ENCODE peak calls at places on chromosomes 2 and 18, in five cellular contexts. I is K562, L is SK-N-SH, Z is GM12878, H is HepG2. D is an unnamed sample.

GRCh38 chr2:70919672-70920366 is 15.9 kb upstream of the ATP6V1B1 start:
- DNase-seq in I (peak; percentile 82), L (peak; percentile 83), Z (no peak), H (peak; percentile 80), D (peak; percentile 64)

GRCh38 chr18:7830468-7830867 is 263.4 kb downstream of the PTPRM start:
- DNase-seq in I (no peak), L (peak; percentile 21), Z (peak; percentile 32), H (no peak), D (no peak)

GRCh38 chr2:172813314-172813888 is 77.8 kb downstream of the RAPGEF4 start:
- DNase-seq in I (no peak), L (peak; percentile 33), Z (no peak), H (no peak), D (peak; percentile 50)

GRCh38 chr2:198273670-198274069 is 469.3 kb downstream of the PLCL1 start:
- DNase-seq in I (no peak), L (no peak), Z (no peak), H (no peak), D (no peak)

GRCh38 chr18:22417496-22418188 is at the start of gene CTAGE1:
- DNase-seq in I (no peak), L (no peak), Z (no peak), H (no peak), D (peak; percentile 65)

GRCh38 chr2:233857511-233858118 is 3.3 kb upstream of the HJURP start:
- DNase-seq in I (peak; percentile 54), L (no peak), Z (no peak), H (no peak), D (no peak)

GRCh38 chr18:28175930-28176673 is 828 bp downstream of the CDH2 start:
- DNase-seq in I (no peak), L (peak; percentile 64), Z (no peak), H (no peak), D (peak; percentile 27)

GRCh38 chr2:191041418-191042161 is 27.6 kb upstream of the STAT1 start:
- DNase-seq in I (peak; percentile 10), L (no peak), Z (no peak), H (peak; percentile 86), D (no peak)

GRCh38 chr2:213336253-213336770 is 52.0 kb downstream of the SPAG16 start:
- DNase-seq in I (no peak), L (no peak), Z (no peak), H (no peak), D (no peak)

GRCh38 chr2:162149940-162150339 is 2.1 kb downstream of the GCG start:
- DNase-seq in I (no peak), L (no peak), Z (no peak), H (no peak), D (no peak)

GRCh38 chr2:162143969-162144368 is 8.1 kb downstream of the GCG start:
- DNase-seq in I (no peak), L (no peak), Z (no peak), H (peak; percentile 9), D (no peak)

GRCh38 chr2:162152147-162152546 is at the start of gene GCG:
- DNase-seq in I (no peak), L (no peak), Z (no peak), H (no peak), D (no peak)

GRCh38 chr2:162146906-162147305 is 5.1 kb downstream of the GCG start:
- DNase-seq in I (no peak), L (no peak), Z (no peak), H (no peak), D (peak; percentile 23)
- H3K9ac ChIP-seq in I (no peak overlapping the region), L (no peak overlapping the region), Z (no peak overlapping the region), H (no peak overlapping the region), D (no peak overlapping the region)

DNA sequence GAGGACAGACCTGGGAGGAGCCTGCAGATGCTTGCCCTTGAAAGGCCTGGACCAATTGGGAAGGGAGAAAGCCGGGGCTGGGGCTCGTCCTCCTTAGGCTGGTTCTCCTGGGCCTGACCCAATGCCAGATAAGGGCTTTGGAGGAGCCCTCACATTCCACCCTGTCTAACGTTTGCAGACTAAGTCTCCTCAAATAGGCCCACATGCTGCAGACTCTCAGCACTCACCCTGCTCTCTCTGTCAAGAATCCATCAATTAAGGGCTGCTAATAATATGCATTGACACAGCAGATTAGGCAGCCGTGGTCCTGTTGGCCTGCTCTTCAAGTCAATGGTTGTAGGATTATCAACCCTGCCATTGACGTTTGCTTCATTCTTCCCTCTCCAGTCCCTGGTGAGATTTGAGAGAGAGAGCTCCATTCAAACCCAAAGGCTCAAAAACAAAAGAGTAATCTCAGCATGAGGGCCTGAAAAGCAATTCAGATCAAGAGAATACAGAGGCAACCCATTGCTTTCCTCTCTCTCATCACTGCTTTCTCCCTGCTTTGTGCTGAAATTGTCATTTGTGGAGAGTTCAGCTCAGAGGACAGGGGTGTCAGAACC is 167.6 kb downstream of the INSIG2 start:
- DNase-seq in I (no peak), L (no peak), Z (no peak), H (no peak), D (no peak)
- TF ChIP-seq MXI1 in I (no peak), L (no peak), Z (no peak), H (no peak), D (no peak)

GRCh38 chr2:135163306-135163705 is 111.2 kb downstream of the RAB3GAP1 start:
- DNase-seq in I (no peak), L (no peak), Z (no peak), H (no peak), D (no peak)

GRCh38 chr2:135157856-135158255 is 105.8 kb downstream of the RAB3GAP1 start:
- DNase-seq in I (no peak), L (no peak), Z (no peak), H (no peak), D (no peak)

GRCh38 chr2:135154962-135155361 is 102.9 kb downstream of the RAB3GAP1 start:
- DNase-seq in I (no peak), L (no peak), Z (no peak), H (no peak), D (no peak)

GRCh38 chr2:135162377-135162776 is 110.3 kb downstream of the RAB3GAP1 start:
- DNase-seq in I (no peak), L (no peak), Z (no peak), H (no peak), D (no peak)

GRCh38 chr2:135159191-135159590 is 107.1 kb downstream of the RAB3GAP1 start:
- DNase-seq in I (no peak), L (no peak), Z (no peak), H (no peak), D (no peak)
- H3K36me3 ChIP-seq in I (peaks cover 73% of the 10 kb centered on the region), L (peaks cover 68% of the 10 kb centered on the region), Z (peaks cover 2% of the 10 kb centered on the region), H (peaks cover 15% of the 10 kb centered on the region), D (peaks cover 17% of the 10 kb centered on the region)

GRCh38 chr2:237625216-237625705 is 2.1 kb upstream of the LRRFIP1 start:
- DNase-seq in I (no peak), L (no peak), Z (no peak), H (peak; percentile 39), D (no peak)

GRCh38 chr2:237624565-237624964 is 2.8 kb upstream of the LRRFIP1 start:
- DNase-seq in I (no peak), L (no peak), Z (no peak), H (no peak), D (no peak)

GRCh38 chr2:237625777-237626176 is 1.6 kb upstream of the LRRFIP1 start:
- DNase-seq in I (no peak), L (no peak), Z (no peak), H (no peak), D (no peak)

GRCh38 chr2:237626813-237627451 is 455 bp upstream of the LRRFIP1 start:
- DNase-seq in I (no peak), L (no peak), Z (no peak), H (no peak), D (no peak)

GRCh38 chr2:237623428-237624403 is 3.7 kb upstream of the LRRFIP1 start:
- DNase-seq in I (no peak), L (no peak), Z (no peak), H (no peak), D (peak; percentile 45)
- H3K9ac ChIP-seq in I (no peak overlapping the region), L (no peak overlapping the region), Z (no peak overlapping the region), H (no peak overlapping the region), D (no peak overlapping the region)

GRCh38 chr2:199405241-199405640 is 52.5 kb downstream of the SATB2 start:
- DNase-seq in I (peak; percentile 11), L (no peak), Z (no peak), H (peak; percentile 29), D (peak; percentile 17)

GRCh38 chr2:199409705-199410104 is 48.0 kb downstream of the SATB2 start:
- DNase-seq in I (no peak), L (no peak), Z (no peak), H (no peak), D (peak; percentile 11)

GRCh38 chr2:199410130-199410529 is 47.6 kb downstream of the SATB2 start:
- DNase-seq in I (no peak), L (no peak), Z (no peak), H (no peak), D (peak; percentile 36)

GRCh38 chr2:199407421-199407820 is 50.3 kb downstream of the SATB2 start:
- DNase-seq in I (no peak), L (no peak), Z (no peak), H (no peak), D (no peak)

GRCh38 chr2:199404841-199405240 is 52.9 kb downstream of the SATB2 start:
- DNase-seq in I (no peak), L (no peak), Z (no peak), H (no peak), D (peak; percentile 57)
- TF ChIP-seq MXI1 in I (no peak), L (no peak), Z (no peak), H (no peak), D (no peak)

GRCh38 chr2:146821836-146822316 is 1023.0 kb upstream of the ACVR2A start:
- DNase-seq in I (no peak), L (no peak), Z (no peak), H (no peak), D (peak; percentile 32)
- H3K36me3 ChIP-seq in I (no peaks in the 10 kb centered on the region), L (no peaks in the 10 kb centered on the region), Z (no peaks in the 10 kb centered on the region), H (no peaks in the 10 kb centered on the region), D (no peaks in the 10 kb centered on the region)

DNA sequence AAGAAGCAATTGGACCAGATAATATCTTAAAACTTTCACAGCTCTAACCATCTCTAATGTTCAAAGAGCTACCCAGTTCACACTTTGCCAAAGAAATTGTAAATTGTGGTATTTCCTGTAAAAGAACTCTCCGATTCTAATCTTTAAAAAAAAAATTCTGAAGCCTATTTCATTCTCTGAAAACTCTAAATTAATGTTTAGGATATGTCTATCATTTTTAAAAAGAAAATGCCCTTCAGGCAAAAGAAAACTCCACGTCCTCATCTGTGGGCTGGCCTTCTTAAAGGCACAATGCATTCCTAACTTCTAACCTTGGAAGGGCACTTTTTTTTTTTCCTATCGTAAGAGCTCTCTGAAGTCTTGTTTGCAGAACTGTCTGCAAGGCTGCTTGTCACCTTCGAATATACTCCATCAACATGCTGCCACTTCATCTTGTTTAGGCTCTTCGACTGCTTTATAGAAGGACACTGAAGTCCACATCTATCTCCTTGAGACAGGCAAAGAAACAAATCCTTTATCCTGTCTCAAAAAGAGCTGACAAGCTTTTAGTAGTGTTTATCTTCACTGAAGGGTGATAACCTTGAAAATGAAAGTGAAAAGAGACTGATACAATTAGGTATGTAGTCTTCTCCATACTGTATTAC is 124.3 kb upstream of the SLC39A10 start:
- DNase-seq in I (no peak), L (no peak), Z (no peak), H (no peak), D (peak; percentile 63)
- H3K9ac ChIP-seq in I (peak overlapping the region; percentile 52), L (peak overlapping the region; percentile 30), Z (peak overlapping the region; percentile 44), H (no peak overlapping the region), D (peak overlapping the region; percentile 99)

DNA sequence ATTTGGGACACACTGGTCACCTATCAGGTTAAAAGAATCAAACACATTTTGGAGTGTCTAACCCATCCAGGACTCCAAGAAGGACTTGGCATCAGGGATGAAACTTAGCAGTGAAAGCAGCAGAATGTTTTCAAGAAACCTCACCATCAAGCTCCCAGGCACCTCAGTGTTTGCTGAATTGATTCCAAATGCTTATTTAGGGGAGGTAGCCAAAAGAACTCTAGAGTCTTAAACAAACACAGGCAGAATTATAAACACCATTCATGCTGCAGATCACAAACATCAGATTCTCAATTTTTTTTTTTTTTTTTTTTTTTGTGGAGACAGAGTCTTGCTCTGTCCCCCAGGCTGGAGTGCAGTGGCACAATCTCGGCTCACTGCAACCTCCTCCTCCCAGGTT is 122.8 kb upstream of the UXS1 start:
- DNase-seq in I (no peak), L (no peak), Z (no peak), H (no peak), D (no peak)
- TF ChIP-seq MXI1 in I (no peak), L (no peak), Z (no peak), H (no peak), D (no peak)